ENCODE peak calls at places on chromosomes 16 and 17, in four cellular contexts. O, W, D and L are unnamed samples.

GRCh38 chr16:391885-392335 is 5.1 kb upstream of the NME4 start:
- DNase-seq in W (peak; percentile 89), O (peak; percentile 84), D (peak; percentile 63), L (peak; percentile 75)

GRCh38 chr16:67741118-67741517 is 22.0 kb upstream of the GFOD2 start:
- DNase-seq in O (no peak), W (no peak), D (no peak), L (no peak)

GRCh38 chr16:72291531-72291981 is 119.6 kb upstream of the PMFBP1 start:
- DNase-seq in D (peak; percentile 77), W (no peak), O (no peak), L (peak; percentile 95)

GRCh38 chr17:927611-928461 is 51.7 kb downstream of the NXN start:
- DNase-seq in W (no peak), O (no peak), D (peak; percentile 88), L (peak; percentile 94)

GRCh38 chr16:60648260-60648659 is 1388.0 kb downstream of the CDH8 start:
- DNase-seq in D (no peak), W (no peak), O (no peak), L (no peak)

GRCh38 chr16:23504453-23505179 is 5.7 kb downstream of the GGA2 start:
- DNase-seq in O (peak; percentile 65), W (peak; percentile 43), D (peak; percentile 73), L (peak; percentile 45)

GRCh38 chr17:72426948-72427760 is 306.3 kb downstream of the SOX9 start:
- DNase-seq in O (no peak), W (no peak), D (no peak), L (no peak)

GRCh38 chr16:55478827-55479559 is at the start of gene MMP2:
- DNase-seq in D (no peak), O (no peak), W (peak; percentile 90), L (peak; percentile 62)

GRCh38 chr16:72455743-72456659 is 284.0 kb upstream of the PMFBP1 start:
- DNase-seq in W (no peak), O (no peak), D (no peak), L (peak; percentile 11)

GRCh38 chr16:81042821-81043220 is 7.2 kb downstream of the ATMIN start:
- DNase-seq in D (no peak), O (no peak), W (no peak), L (no peak)

GRCh38 chr17:1515640-1516402 is 591 bp downstream of the INPP5K start:
- DNase-seq in O (peak; percentile 39), D (peak; percentile 71), W (peak; percentile 82), L (peak; percentile 78)

GRCh38 chr16:67841198-67841815 is 813 bp upstream of the THAP11 start:
- DNase-seq in O (no peak), D (no peak), W (no peak), L (no peak)

GRCh38 chr16:48117217-48118105 is 38.3 kb downstream of the ABCC12 start:
- DNase-seq in O (peak; percentile 45), D (peak; percentile 56), W (peak; percentile 89), L (peak; percentile 72)

GRCh38 chr16:3645504-3646347 is 8.8 kb upstream of the DNASE1 start:
- DNase-seq in W (peak; percentile 81), D (no peak), O (no peak), L (peak; percentile 23)

GRCh38 chr16:84844049-84844350 is 24.2 kb downstream of the CRISPLD2 start:
- DNase-seq in D (no peak), W (no peak), O (no peak), L (no peak)

GRCh38 chr17:27463235-27463677 is 7.0 kb downstream of the KSR1 start:
- DNase-seq in D (no peak), W (no peak), O (no peak), L (no peak)

GRCh38 chr16:31502981-31503380 is 5.2 kb downstream of the RUSF1 start:
- DNase-seq in D (no peak), W (no peak), O (no peak), L (no peak)

GRCh38 chr16:11966173-11966572 is 1.2 kb downstream of the TNFRSF17 start:
- DNase-seq in D (no peak), W (no peak), O (no peak), L (no peak)

GRCh38 chr16:77833906-77834599 is 45.7 kb downstream of the VAT1L start:
- DNase-seq in O (no peak), W (peak; percentile 75), D (no peak), L (peak; percentile 91)

GRCh38 chr16:74605746-74606520 is 981 bp downstream of the GLG1 start:
- DNase-seq in O (peak; percentile 6), D (no peak), W (no peak), L (no peak)

GRCh38 chr16:69526831-69527655 is 38.7 kb upstream of the NFAT5 start:
- DNase-seq in W (no peak), O (no peak), D (no peak), L (no peak)

GRCh38 chr17:22692066-22692800 is 999.9 kb downstream of the KCNJ18 start:
- DNase-seq in O (no peak), W (no peak), D (no peak), L (no peak)

GRCh38 chr17:4839965-4840892 is 7.1 kb downstream of the MINK1 start:
- DNase-seq in W (no peak), D (peak; percentile 70), O (no peak), L (no peak)

GRCh38 chr16:15782573-15783365 is 74.1 kb downstream of the MYH11 start:
- DNase-seq in O (no peak), D (no peak), W (peak; percentile 43), L (no peak)

GRCh38 chr17:62626719-62627218 is 701 bp upstream of the MRC2 start:
- DNase-seq in D (peak; percentile 51), W (peak; percentile 92), O (no peak), L (peak; percentile 63)

GRCh38 chr17:376936-377863 is 24.6 kb upstream of the RPH3AL start:
- DNase-seq in W (no peak), D (no peak), O (no peak), L (no peak)

GRCh38 chr16:90048347-90048722 is 28.8 kb downstream of the PRDM7 start:
- DNase-seq in O (no peak), W (no peak), D (no peak), L (no peak)

GRCh38 chr16:14071576-14072271 is 605 bp downstream of the MRTFB start:
- DNase-seq in O (no peak), D (peak; percentile 2), W (peak; percentile 48), L (no peak)

GRCh38 chr16:72085002-72085401 is 8.4 kb downstream of the TXNL4B start:
- DNase-seq in W (no peak), O (no peak), D (no peak), L (peak; percentile 24)

GRCh38 chr16:1308036-1308976 is 1.1 kb upstream of the UBE2I start:
- DNase-seq in W (no peak), O (no peak), D (peak; percentile 49), L (no peak)

GRCh38 chr17:28412131-28412530 is 6.1 kb upstream of the SLC46A1 start:
- DNase-seq in W (no peak), O (no peak), D (no peak), L (no peak)

GRCh38 chr17:55722742-55723487 is at the start of gene TMEM100:
- DNase-seq in O (no peak), W (no peak), D (no peak), L (no peak)

GRCh38 chr16:22191966-22192260 is 14.2 kb upstream of the EEF2K start:
- DNase-seq in W (no peak), D (no peak), O (peak; percentile 42), L (no peak)

GRCh38 chr16:85399583-85400284 is 213.4 kb upstream of the GSE1 start:
- DNase-seq in D (no peak), O (no peak), W (no peak), L (no peak)

GRCh38 chr17:6831662-6832263 is at the start of gene TEKT1:
- DNase-seq in W (peak; percentile 98), O (peak; percentile 74), D (peak; percentile 73), L (peak; percentile 89)

DNA sequence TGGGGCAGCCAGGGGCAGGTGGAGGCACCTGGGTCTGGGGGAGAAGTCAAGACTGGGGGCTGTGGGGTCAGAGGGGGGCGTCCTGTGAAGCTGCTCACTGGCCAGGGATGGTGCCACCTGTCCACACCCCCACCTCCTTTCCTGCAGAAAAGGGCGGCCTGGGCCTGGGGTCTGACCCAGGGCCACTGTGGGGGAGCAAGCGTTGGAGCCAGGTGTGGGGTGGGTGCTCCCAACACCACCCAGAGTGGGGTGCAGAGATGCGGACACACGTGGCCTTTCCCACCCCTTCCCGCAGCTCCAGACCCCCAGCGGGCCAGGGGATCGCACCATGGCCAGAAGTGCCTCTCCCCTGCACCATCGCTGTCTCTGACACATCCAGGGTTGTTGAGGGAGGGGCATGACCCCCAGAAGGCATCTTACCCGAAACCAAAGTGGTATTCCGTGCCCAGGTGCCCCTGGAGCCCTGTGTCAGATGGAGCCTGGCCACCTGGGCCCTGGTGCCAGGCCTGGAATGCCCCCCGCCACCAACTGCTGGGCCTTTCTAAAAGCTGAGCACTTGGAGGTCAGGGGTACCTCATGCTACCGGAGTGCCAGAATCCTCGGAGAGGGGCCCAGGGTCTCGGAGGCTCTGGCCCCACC is 2.6 kb upstream of the SLC16A3 start:
- DNase-seq in D (no peak), W (no peak), O (no peak), L (no peak)
- H3K27ac ChIP-seq in D (no peak overlapping the region), W (no peak overlapping the region), O (no peak overlapping the region), L (no peak overlapping the region)

GRCh38 chr17:48178327-48178726 is 70.8 kb downstream of the SNX11 start:
- DNase-seq in D (no peak), O (no peak), W (no peak), L (no peak)
- H3K4me1 ChIP-seq in D (peaks cover 11% of the 10 kb centered on the region), O (peaks cover 9% of the 10 kb centered on the region), W (peaks cover 6% of the 10 kb centered on the region), L (no peaks in the 10 kb centered on the region)

GRCh38 chr16:24854607-24855171 is 8.9 kb downstream of the SLC5A11 start:
- DNase-seq in D (no peak), W (no peak), O (no peak), L (no peak)
- H3K27ac ChIP-seq in D (peak overlapping the region; percentile 60), W (no peak overlapping the region), O (no peak overlapping the region), L (no peak overlapping the region)

DNA sequence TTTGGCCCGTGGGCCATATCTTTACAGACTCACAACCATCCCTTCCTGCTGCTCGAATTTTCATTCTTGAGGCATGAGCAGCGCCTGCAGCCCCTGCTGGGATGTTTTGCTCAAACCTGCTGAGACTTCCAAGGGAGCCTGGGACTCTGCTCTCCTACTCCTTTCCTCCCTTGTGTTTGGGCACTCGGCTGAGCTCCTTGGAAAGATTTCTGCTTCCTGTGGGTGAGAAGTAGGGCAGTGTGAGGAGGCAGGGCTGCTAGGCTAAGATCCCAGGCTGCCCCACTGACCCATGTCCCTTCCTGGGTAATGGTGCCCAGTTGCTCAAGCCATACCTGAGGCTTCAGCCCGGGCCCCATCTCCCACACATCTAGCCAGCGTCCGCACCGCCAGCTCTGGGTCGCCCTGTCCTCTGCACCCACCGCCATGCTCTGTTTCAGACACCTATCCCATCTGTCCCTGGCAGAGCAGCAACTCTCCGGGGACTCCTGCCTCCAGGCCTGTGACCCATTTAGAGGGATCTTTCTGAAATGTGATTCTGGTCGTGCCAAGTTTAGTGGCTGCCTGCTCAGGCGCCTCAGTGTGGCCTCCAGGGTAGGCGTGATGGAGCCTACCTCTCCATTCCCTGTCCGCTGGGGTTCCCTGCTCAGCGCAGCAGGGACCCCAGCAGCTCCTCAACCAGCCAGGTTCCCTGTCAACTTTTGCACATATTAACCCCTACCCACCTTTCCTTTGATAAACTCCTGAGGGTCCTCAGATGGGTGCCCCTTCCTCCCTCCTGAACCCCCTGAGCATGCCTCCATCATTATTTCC is 190.1 kb downstream of the CCDC182 start:
- DNase-seq in O (no peak), W (no peak), D (no peak), L (no peak)
- H3K4me1 ChIP-seq in O (peaks cover 26% of the 10 kb centered on the region), W (peaks cover 13% of the 10 kb centered on the region), D (peaks cover 17% of the 10 kb centered on the region), L (peaks cover 27% of the 10 kb centered on the region)